ENCODE peak calls at places on chromosomes 7 and 10, in six cellular contexts. A is H1, R is neuronal stem cell, S is mesenchymal stem cell, U is mesendoderm, E is IMR-90. L is an unnamed sample.

GRCh38 chr10:80996615-80997193 is 459.0 kb downstream of the SH2D4B start:
- DNase-seq in E (no peak), S (no peak), A (no peak), R (no peak), U (no peak), L (no peak)

GRCh38 chr7:100679927-100680588 is 6.5 kb downstream of the GNB2 start:
- DNase-seq in E (no peak), S (no peak), A (no peak), U (no peak), R (no peak), L (no peak)

GRCh38 chr10:61164458-61165160 is 220.6 kb upstream of the RHOBTB1 start:
- DNase-seq in U (no peak), A (no peak), E (no peak), R (no peak), S (peak), L (no peak)

GRCh38 chr7:90176195-90176594 is 21.9 kb downstream of the STEAP1 start:
- DNase-seq in U (no peak), E (no peak), S (no peak), A (no peak), R (no peak), L (no peak)

GRCh38 chr7:40903872-40904271 is 769.1 kb downstream of the SUGCT start:
- DNase-seq in U (no peak), R (no peak), S (no peak), A (no peak), E (no peak), L (no peak)

GRCh38 chr10:45625879-45626278 is 46.7 kb downstream of the ZFAND4 start:
- DNase-seq in A (no peak), U (no peak), E (no peak), S (no peak), R (no peak), L (no peak)

GRCh38 chr7:65907501-65908198 is 34.8 kb downstream of the VKORC1L1 start:
- DNase-seq in A (peak), E (no peak), R (no peak), S (no peak), U (no peak), L (no peak)

GRCh38 chr7:63057265-63057664 is 941.4 kb upstream of the ZNF722 start:
- DNase-seq in U (no peak), A (no peak), R (no peak), S (no peak), E (no peak), L (no peak)

GRCh38 chr7:15667999-15668398 is 18.5 kb downstream of the MEOX2 start:
- DNase-seq in E (no peak), A (no peak), R (peak), S (no peak), U (no peak), L (no peak)

GRCh38 chr10:123967626-123968243 is 76.1 kb upstream of the CPXM2 start:
- DNase-seq in R (peak), S (peak), A (peak), E (peak), U (peak), L (peak)

GRCh38 chr7:28855538-28856217 is 102.5 kb downstream of the TRIL start:
- DNase-seq in E (peak), S (peak), U (peak), A (no peak), R (no peak), L (no peak)

GRCh38 chr10:113151178-113151577 is 201.1 kb downstream of the TCF7L2 start:
- DNase-seq in E (no peak), R (no peak), U (no peak), A (no peak), S (no peak), L (no peak)

GRCh38 chr7:140230862-140231778 is 54.3 kb upstream of the KDM7A start:
- DNase-seq in A (peak), E (peak), U (peak), R (peak), S (peak), L (peak)

GRCh38 chr7:128908750-128909385 is 1.6 kb downstream of the KCP start:
- DNase-seq in R (no peak), U (no peak), A (no peak), E (no peak), S (no peak), L (peak)

GRCh38 chr7:94064541-94065191 is 60.5 kb upstream of the BET1 start:
- DNase-seq in S (peak), A (no peak), R (no peak), U (peak), E (peak), L (no peak)

GRCh38 chr10:131700506-131700905 is 200.3 kb upstream of the PPP2R2D start:
- DNase-seq in R (no peak), A (no peak), E (no peak), S (no peak), U (no peak), L (no peak)

GRCh38 chr10:30691601-30692015 is 62.1 kb upstream of the LYZL2 start:
- DNase-seq in A (no peak), U (no peak), R (no peak), E (no peak), S (no peak), L (no peak)

GRCh38 chr10:23522345-23522744 is 83.5 kb downstream of the OTUD1 start:
- DNase-seq in U (no peak), S (no peak), E (no peak), R (no peak), A (no peak), L (no peak)

GRCh38 chr10:14184841-14185500 is 145.8 kb downstream of the FRMD4A start:
- DNase-seq in R (peak), S (peak), E (peak), U (peak), A (no peak), L (no peak)

GRCh38 chr10:30694492-30695228 is 65.1 kb upstream of the LYZL2 start:
- DNase-seq in A (no peak), E (no peak), S (no peak), R (no peak), U (no peak), L (no peak)

GRCh38 chr10:110495731-110496552 is 1.8 kb upstream of the DUSP5 start:
- DNase-seq in A (no peak), E (peak), U (peak), R (no peak), S (peak), L (peak)

GRCh38 chr10:6228010-6228511 is 25.3 kb downstream of the PFKFB3 start:
- DNase-seq in E (peak), S (no peak), R (no peak), U (no peak), A (no peak), L (no peak)

GRCh38 chr7:44257618-44258422 is 57.0 kb downstream of the YKT6 start:
- DNase-seq in A (no peak), R (no peak), S (peak), E (peak), U (peak), L (no peak)

GRCh38 chr10:69061305-69062161 is 26.4 kb upstream of the SRGN start:
- DNase-seq in A (no peak), R (no peak), S (peak), U (no peak), E (peak), L (no peak)

GRCh38 chr10:48608279-48608681 is 3.4 kb upstream of the ARHGAP22 start:
- DNase-seq in A (peak), R (no peak), S (no peak), U (peak), E (no peak), L (peak)

GRCh38 chr10:97399843-97400545 is 1.1 kb downstream of the RRP12 start:
- DNase-seq in S (peak), A (no peak), E (peak), R (no peak), U (peak), L (no peak)

GRCh38 chr7:29915481-29916215 is 74.0 kb downstream of the SCRN1 start:
- DNase-seq in E (peak), U (peak), R (no peak), A (no peak), S (no peak), L (no peak)

GRCh38 chr7:50637725-50638643 is 72.8 kb upstream of the DDC start:
- DNase-seq in R (no peak), S (no peak), A (no peak), U (no peak), E (peak), L (no peak)

GRCh38 chr7:33423646-33424020 is 294.3 kb downstream of the BBS9 start:
- DNase-seq in E (no peak), A (peak), R (no peak), S (no peak), U (peak), L (no peak)

GRCh38 chr7:157438121-157439025 is 101.6 kb downstream of the DNAJB6 start:
- DNase-seq in R (no peak), U (no peak), S (no peak), A (no peak), E (no peak), L (no peak)

GRCh38 chr10:58266826-58267712 is 625 bp downstream of the IPMK start:
- DNase-seq in A (no peak), R (peak), S (peak), U (peak), E (peak), L (peak)

GRCh38 chr10:18400201-18400910 is 251.0 kb downstream of the NSUN6 start:
- DNase-seq in E (peak), A (no peak), U (peak), R (no peak), S (no peak), L (peak)

GRCh38 chr10:122588381-122588780 is 27.8 kb downstream of the DMBT1 start:
- DNase-seq in S (no peak), R (no peak), A (no peak), U (no peak), E (no peak), L (no peak)

GRCh38 chr10:604716-605631 is 84.5 kb downstream of the DIP2C start:
- DNase-seq in A (no peak), R (no peak), E (no peak), U (no peak), S (no peak), L (no peak)

GRCh38 chr10:14953452-14954000 is 370 bp downstream of the DCLRE1C start:
- DNase-seq in S (peak), U (peak), A (no peak), E (peak), R (no peak), L (no peak)

GRCh38 chr7:15686957-15687644 is 618 bp upstream of the MEOX2 start:
- DNase-seq in E (no peak), U (peak), R (peak), S (no peak), A (no peak), L (peak)

GRCh38 chr10:127774771-127775559 is 38.0 kb downstream of the FOXI2 start:
- DNase-seq in S (no peak), R (no peak), A (no peak), U (no peak), E (no peak), L (no peak)

GRCh38 chr10:31623466-31623865 is 304.4 kb downstream of the ZEB1 start:
- DNase-seq in A (no peak), R (no peak), E (peak), S (no peak), U (no peak), L (no peak)

DNA sequence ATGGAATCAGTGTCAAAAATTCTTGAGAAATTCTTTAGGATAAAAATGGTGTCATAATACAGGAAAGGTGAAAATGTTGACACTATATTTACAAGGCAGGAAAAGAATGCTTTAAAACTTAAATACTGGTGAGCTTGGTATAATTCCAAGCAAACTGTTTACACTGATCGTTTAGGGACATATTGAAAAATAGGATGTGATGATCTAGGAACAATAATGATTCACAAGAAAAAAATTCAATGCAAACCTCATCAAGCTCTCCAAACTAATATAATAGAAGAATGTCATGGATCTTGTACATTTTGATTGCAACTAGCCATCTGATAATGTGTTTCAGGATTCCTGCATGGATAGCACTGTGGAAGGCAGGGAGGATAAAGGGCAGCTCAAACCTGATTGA is 98.4 kb downstream of the CHRM2 start:
- DNase-seq in U (no peak), E (no peak), A (no peak), S (no peak), R (no peak), L (no peak)
- H4K8ac ChIP-seq in U (no peak), E (no peak), A (no peak), S (no peak), R (no peak), L (no peak)

GRCh38 chr7:106480616-106481031 is 180.3 kb downstream of the CCDC71L start:
- DNase-seq in A (no peak), R (no peak), S (no peak), U (no peak), E (no peak), L (no peak)
- H4K8ac ChIP-seq in A (no peak), R (no peak), S (no peak), U (no peak), E (peak), L (no peak)

DNA sequence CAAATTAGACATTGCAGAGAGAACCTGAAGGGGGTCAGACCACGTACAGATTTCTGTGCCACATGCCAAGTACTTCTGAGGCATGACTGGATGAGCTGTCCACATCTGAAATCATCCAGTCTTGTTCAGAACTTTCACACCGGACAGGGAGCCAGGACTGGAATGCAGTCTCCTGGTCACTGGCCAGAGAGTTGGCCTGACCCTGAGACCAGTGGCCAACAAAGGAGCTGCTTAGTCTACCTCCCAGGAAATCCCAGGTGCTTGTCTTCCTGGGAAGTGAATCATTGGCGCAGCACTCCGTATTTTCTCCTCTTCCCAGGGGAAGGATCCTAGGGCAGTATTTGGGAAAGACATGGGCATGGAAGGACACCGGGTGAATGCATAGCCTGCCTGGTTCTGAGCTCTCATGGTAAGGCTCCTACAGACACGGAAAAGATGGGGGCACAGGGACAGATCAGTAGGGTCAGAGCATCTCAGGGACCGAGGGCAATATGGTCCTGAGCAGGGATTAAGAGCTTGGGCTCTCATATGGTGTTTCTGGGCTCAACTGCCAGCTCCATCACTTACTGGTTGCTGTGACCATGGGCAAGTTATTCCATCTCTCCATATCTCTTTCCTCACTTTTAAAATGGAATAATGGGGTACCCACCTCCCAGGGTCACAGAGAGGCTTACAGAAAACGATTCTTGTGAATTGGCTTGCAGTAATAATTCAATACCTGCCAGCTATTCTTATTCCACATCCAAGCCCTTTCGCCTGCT is 1.3 kb upstream of the SCD start:
- DNase-seq in A (no peak), E (peak), U (no peak), S (peak), R (no peak), L (no peak)
- H4K8ac ChIP-seq in A (no peak), E (peak), U (no peak), S (no peak), R (no peak), L (no peak)

GRCh38 chr7:42596737-42597136 is 315.1 kb downstream of the C7orf25 start:
- DNase-seq in A (no peak), S (no peak), R (no peak), E (no peak), U (no peak), L (no peak)
- H4K8ac ChIP-seq in A (no peak), S (no peak), R (no peak), E (no peak), U (no peak), L (no peak)

GRCh38 chr10:74822583-74823089 is 3.8 kb upstream of the KAT6B start:
- DNase-seq in S (no peak), A (no peak), E (peak), U (no peak), R (no peak), L (no peak)

GRCh38 chr10:74825033-74825370 is 1.4 kb upstream of the KAT6B start:
- DNase-seq in A (no peak), E (no peak), U (no peak), R (peak), S (peak), L (peak)

GRCh38 chr10:74823791-74824183 is 2.6 kb upstream of the KAT6B start:
- DNase-seq in R (no peak), U (no peak), E (peak), S (no peak), A (no peak), L (no peak)

GRCh38 chr10:74825371-74826141 is 844 bp upstream of the KAT6B start:
- DNase-seq in R (peak), A (no peak), E (no peak), S (no peak), U (no peak), L (no peak)

GRCh38 chr10:74824184-74825032 is 2.0 kb upstream of the KAT6B start:
- DNase-seq in S (no peak), E (no peak), A (no peak), U (no peak), R (no peak), L (peak)
- H4K8ac ChIP-seq in S (peak), E (peak), A (peak), U (no peak), R (peak), L (no peak)

DNA sequence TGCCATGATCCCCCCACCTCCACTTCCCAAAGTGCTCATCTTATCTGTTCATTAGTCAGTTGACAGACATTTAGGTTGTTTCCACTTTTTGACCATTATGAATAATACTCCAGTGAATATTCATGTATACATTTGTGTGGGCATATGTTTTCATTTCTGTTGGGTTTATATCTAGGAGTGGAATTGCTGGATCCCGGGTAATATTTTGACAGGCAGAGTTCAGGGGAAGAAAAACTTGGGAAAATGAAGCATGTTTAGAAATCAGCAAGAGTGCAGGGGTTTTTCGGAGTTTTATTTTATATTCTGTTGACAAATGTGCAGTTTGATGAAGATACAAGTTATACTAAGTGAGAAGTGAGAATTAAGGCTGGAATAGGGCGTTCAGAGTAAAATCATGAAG is 2.6 kb upstream of the SCD start:
- DNase-seq in U (no peak), E (no peak), R (no peak), A (no peak), S (no peak), L (no peak)
- H4K8ac ChIP-seq in U (no peak), E (no peak), R (no peak), A (no peak), S (no peak), L (no peak)

L was measured in H9.